ENCODE peak calls at places on chromosomes 11 and 22, in five cellular contexts. One of them, this sample, is unnamed.

GRCh38 chr11:84524422-84525051 is 1102.6 kb downstream of the DLG2 start:
- DNase-seq in globus pallidus: peak
- DNase-seq in activated T-cell treated with anti-CD3 and anti-CD28 coated beads, Interleukin-2, amount 50 U/mL, for 72 hours: no peak
- DNase-seq in sciatic nerve: no peak
- DNase-seq in GM04503: no peak
- DNase-seq in this sample: peak

GRCh38 chr11:95338430-95338991 is 107.5 kb upstream of the SESN3 start:
- DNase-seq in globus pallidus: peak
- DNase-seq in activated T-cell treated with anti-CD3 and anti-CD28 coated beads, Interleukin-2, amount 50 U/mL, for 72 hours: no peak
- DNase-seq in sciatic nerve: peak
- DNase-seq in GM04503: no peak
- DNase-seq in this sample: peak

GRCh38 chr11:64025205-64025604 is 10.5 kb upstream of the FLRT1 start:
- DNase-seq in globus pallidus: no peak
- DNase-seq in activated T-cell treated with anti-CD3 and anti-CD28 coated beads, Interleukin-2, amount 50 U/mL, for 72 hours: no peak
- DNase-seq in sciatic nerve: no peak
- DNase-seq in GM04503: no peak
- DNase-seq in this sample: no peak

GRCh38 chr11:27452147-27452546 is 20.4 kb downstream of the LGR4 start:
- DNase-seq in globus pallidus: no peak
- DNase-seq in activated T-cell treated with anti-CD3 and anti-CD28 coated beads, Interleukin-2, amount 50 U/mL, for 72 hours: no peak
- DNase-seq in sciatic nerve: no peak
- DNase-seq in GM04503: no peak
- DNase-seq in this sample: no peak

GRCh38 chr11:105861225-105861624 is 160.8 kb downstream of the MSANTD4 start:
- DNase-seq in globus pallidus: no peak
- DNase-seq in activated T-cell treated with anti-CD3 and anti-CD28 coated beads, Interleukin-2, amount 50 U/mL, for 72 hours: no peak
- DNase-seq in sciatic nerve: no peak
- DNase-seq in GM04503: no peak
- DNase-seq in this sample: peak

GRCh38 chr22:46272762-46273431 is 5.1 kb downstream of the TTC38 start:
- DNase-seq in globus pallidus: no peak
- DNase-seq in activated T-cell treated with anti-CD3 and anti-CD28 coated beads, Interleukin-2, amount 50 U/mL, for 72 hours: no peak
- DNase-seq in sciatic nerve: no peak
- DNase-seq in GM04503: no peak
- DNase-seq in this sample: no peak

GRCh38 chr11:73969991-73970800 is 12.4 kb downstream of the UCP2 start:
- DNase-seq in globus pallidus: no peak
- DNase-seq in activated T-cell treated with anti-CD3 and anti-CD28 coated beads, Interleukin-2, amount 50 U/mL, for 72 hours: no peak
- DNase-seq in sciatic nerve: no peak
- DNase-seq in GM04503: no peak
- DNase-seq in this sample: no peak

GRCh38 chr11:66848671-66849500 is 5.6 kb downstream of the RCE1 start:
- DNase-seq in globus pallidus: no peak
- DNase-seq in activated T-cell treated with anti-CD3 and anti-CD28 coated beads, Interleukin-2, amount 50 U/mL, for 72 hours: no peak
- DNase-seq in sciatic nerve: peak
- DNase-seq in GM04503: no peak
- DNase-seq in this sample: no peak

GRCh38 chr11:95157824-95158223 is 68.2 kb downstream of the ENDOD1 start:
- DNase-seq in globus pallidus: no peak
- DNase-seq in activated T-cell treated with anti-CD3 and anti-CD28 coated beads, Interleukin-2, amount 50 U/mL, for 72 hours: no peak
- DNase-seq in sciatic nerve: no peak
- DNase-seq in GM04503: no peak
- DNase-seq in this sample: peak

GRCh38 chr11:103953797-103954495 is 82.5 kb upstream of the DDI1 start:
- DNase-seq in globus pallidus: no peak
- DNase-seq in activated T-cell treated with anti-CD3 and anti-CD28 coated beads, Interleukin-2, amount 50 U/mL, for 72 hours: no peak
- DNase-seq in sciatic nerve: no peak
- DNase-seq in GM04503: no peak
- DNase-seq in this sample: no peak

GRCh38 chr22:25970348-25970995 is 198.8 kb upstream of the SEZ6L start:
- DNase-seq in globus pallidus: peak
- DNase-seq in activated T-cell treated with anti-CD3 and anti-CD28 coated beads, Interleukin-2, amount 50 U/mL, for 72 hours: no peak
- DNase-seq in sciatic nerve: no peak
- DNase-seq in GM04503: no peak
- DNase-seq in this sample: no peak

GRCh38 chr11:91124363-91124762 is 901.5 kb upstream of the CHORDC1 start:
- DNase-seq in globus pallidus: no peak
- DNase-seq in activated T-cell treated with anti-CD3 and anti-CD28 coated beads, Interleukin-2, amount 50 U/mL, for 72 hours: no peak
- DNase-seq in sciatic nerve: no peak
- DNase-seq in GM04503: no peak
- DNase-seq in this sample: no peak

GRCh38 chr11:60561254-60561653 is 46.1 kb downstream of the MS4A13 start:
- DNase-seq in globus pallidus: no peak
- DNase-seq in activated T-cell treated with anti-CD3 and anti-CD28 coated beads, Interleukin-2, amount 50 U/mL, for 72 hours: no peak
- DNase-seq in sciatic nerve: no peak
- DNase-seq in GM04503: no peak
- DNase-seq in this sample: no peak

GRCh38 chr11:112971200-112971599 is 10.0 kb downstream of the NCAM1 start:
- DNase-seq in globus pallidus: no peak
- DNase-seq in activated T-cell treated with anti-CD3 and anti-CD28 coated beads, Interleukin-2, amount 50 U/mL, for 72 hours: no peak
- DNase-seq in sciatic nerve: no peak
- DNase-seq in GM04503: no peak
- DNase-seq in this sample: no peak

GRCh38 chr11:96798445-96798844 is 408.6 kb downstream of the JRKL start:
- DNase-seq in globus pallidus: no peak
- DNase-seq in activated T-cell treated with anti-CD3 and anti-CD28 coated beads, Interleukin-2, amount 50 U/mL, for 72 hours: no peak
- DNase-seq in sciatic nerve: no peak
- DNase-seq in GM04503: no peak
- DNase-seq in this sample: no peak

GRCh38 chr11:119484741-119485605 is 62.0 kb upstream of the THY1 start:
- DNase-seq in globus pallidus: no peak
- DNase-seq in activated T-cell treated with anti-CD3 and anti-CD28 coated beads, Interleukin-2, amount 50 U/mL, for 72 hours: no peak
- DNase-seq in sciatic nerve: no peak
- DNase-seq in GM04503: no peak
- DNase-seq in this sample: no peak

GRCh38 chr22:44172370-44173108 is 8.2 kb upstream of the PARVG start:
- DNase-seq in globus pallidus: peak
- DNase-seq in activated T-cell treated with anti-CD3 and anti-CD28 coated beads, Interleukin-2, amount 50 U/mL, for 72 hours: no peak
- DNase-seq in sciatic nerve: peak
- DNase-seq in GM04503: no peak
- DNase-seq in this sample: no peak

GRCh38 chr11:117866526-117866925 is 9.9 kb downstream of the FXYD6 start:
- DNase-seq in globus pallidus: peak
- DNase-seq in activated T-cell treated with anti-CD3 and anti-CD28 coated beads, Interleukin-2, amount 50 U/mL, for 72 hours: no peak
- DNase-seq in sciatic nerve: no peak
- DNase-seq in GM04503: no peak
- DNase-seq in this sample: no peak

This sample was measured in astrocyte of the hippocampus.